ENCODE peak calls at places on chromosomes 1 and 21, in eight cellular contexts. G is fibroblast of lung; J is HCT116; S is stomach; F is PC-3; Q is iPS DF 6.9; I is endodermal cell; O is CD8-positive, alpha-beta memory T cell. U is an unnamed sample.
A peak's percentile ranks its signal among the peaks of the same experiment; 100 is the strongest.

GRCh38 chr1:212597495-212597894 is 11.1 kb upstream of the ATF3 start:
- DNase-seq in G (peak; percentile 44), Q (no peak), S (no peak), I (no peak), O (no peak), J (no peak), F (peak; percentile 49), U (peak; percentile 91)

GRCh38 chr21:35291963-35292627 is 243.0 kb upstream of the RUNX1 start:
- DNase-seq in S (no peak), I (no peak), J (no peak), G (peak; percentile 10), F (no peak), O (no peak), Q (no peak), U (no peak)

GRCh38 chr1:21950734-21951575 is 13.8 kb upstream of the HSPG2 start:
- DNase-seq in S (no peak), Q (no peak), J (no peak), G (no peak), F (no peak), O (no peak), I (peak; percentile 40), U (no peak)

GRCh38 chr21:45542667-45543370 is 579 bp upstream of the SLC19A1 start:
- DNase-seq in G (no peak), I (peak; percentile 62), O (no peak), S (peak; percentile 37), J (no peak), Q (no peak), F (no peak), U (no peak)

GRCh38 chr1:205199090-205199930 is 12.2 kb downstream of the DSTYK start:
- DNase-seq in J (no peak), F (peak; percentile 33), I (no peak), G (no peak), O (no peak), Q (no peak), S (no peak), U (no peak)

GRCh38 chr1:67535474-67535873 is 105.3 kb upstream of the SERBP1 start:
- DNase-seq in Q (no peak), J (peak; percentile 69), O (no peak), I (peak; percentile 93), G (peak; percentile 88), S (peak; percentile 85), F (peak; percentile 87), U (peak; percentile 85)

GRCh38 chr1:155192346-155193274 is 15.1 kb downstream of the THBS3 start:
- DNase-seq in I (peak; percentile 83), G (no peak), S (peak; percentile 89), F (peak; percentile 46), Q (no peak), J (no peak), O (peak; percentile 12), U (peak; percentile 49)

GRCh38 chr1:51070640-51071039 is 31.4 kb upstream of the C1orf185 start:
- DNase-seq in G (no peak), J (no peak), O (no peak), S (no peak), I (no peak), Q (no peak), F (peak; percentile 91), U (no peak)

GRCh38 chr21:41254090-41254700 is 62.4 kb upstream of the FAM3B start:
- DNase-seq in O (no peak), G (no peak), S (no peak), I (peak; percentile 8), J (no peak), F (peak; percentile 56), Q (no peak), U (no peak)

GRCh38 chr1:94672934-94673333 is 131.4 kb upstream of the F3 start:
- DNase-seq in G (peak; percentile 48), S (no peak), F (no peak), O (no peak), Q (no peak), J (no peak), I (peak; percentile 22), U (no peak)

GRCh38 chr1:58621375-58621774 is 44.3 kb upstream of the TACSTD2 start:
- DNase-seq in G (no peak), S (no peak), Q (no peak), J (no peak), I (no peak), O (no peak), F (no peak), U (no peak)

GRCh38 chr1:211639500-211640361 is 35.7 kb downstream of the NEK2 start:
- DNase-seq in O (no peak), F (peak; percentile 70), J (no peak), Q (no peak), I (peak; percentile 44), S (peak; percentile 25), G (peak; percentile 94), U (no peak)

GRCh38 chr1:20633190-20634064 is at the start of gene PINK1:
- DNase-seq in I (peak; percentile 98), O (peak; percentile 78), S (peak; percentile 84), J (peak; percentile 57), G (peak; percentile 66), Q (peak; percentile 57), F (peak; percentile 81), U (peak; percentile 88)

DNA sequence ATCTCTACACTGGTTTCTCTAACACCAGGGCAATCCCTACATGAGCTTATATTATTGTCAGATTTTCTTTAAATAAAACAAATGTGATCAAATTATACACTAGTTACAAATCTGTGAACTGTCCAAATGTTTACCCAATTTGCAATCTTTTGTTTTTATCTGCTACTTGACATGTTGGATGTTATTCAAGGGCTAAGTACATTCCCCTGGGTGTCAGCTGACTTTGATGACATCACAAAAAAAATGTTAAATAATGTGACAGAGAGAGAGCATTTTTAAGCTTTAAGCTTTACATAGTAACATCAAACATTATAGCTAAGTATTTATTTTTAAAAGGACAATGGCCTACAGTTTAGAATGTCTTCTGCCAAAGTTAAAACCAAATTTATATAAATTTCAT is 431.3 kb upstream of the PKN2 start:
- DNase-seq in G (no peak), J (no peak), F (no peak), I (no peak), S (no peak), Q (no peak), O (no peak), U (no peak)
- H3K4me1 ChIP-seq in G (no peaks in the 10 kb centered on the region), J (no peaks in the 10 kb centered on the region), F (no peaks in the 10 kb centered on the region), I (no peaks in the 10 kb centered on the region), S (no peaks in the 10 kb centered on the region), Q (no peaks in the 10 kb centered on the region), O (no peaks in the 10 kb centered on the region), U (no peaks in the 10 kb centered on the region)

GRCh38 chr1:222252788-222253187 is 295.1 kb downstream of the HHIPL2 start:
- DNase-seq in S (no peak), O (no peak), J (no peak), Q (no peak), G (no peak), F (no peak), I (no peak), U (no peak)

GRCh38 chr1:222247811-222248310 is 300.0 kb downstream of the HHIPL2 start:
- DNase-seq in Q (no peak), I (no peak), O (no peak), G (no peak), J (no peak), S (no peak), F (no peak), U (no peak)

GRCh38 chr1:222251813-222252212 is 296.1 kb downstream of the HHIPL2 start:
- DNase-seq in J (no peak), O (no peak), I (no peak), G (no peak), S (no peak), F (no peak), Q (no peak), U (no peak)

GRCh38 chr1:222249261-222249660 is 298.6 kb downstream of the HHIPL2 start:
- DNase-seq in F (no peak), G (no peak), I (no peak), S (no peak), Q (no peak), O (no peak), J (no peak), U (no peak)

DNA sequence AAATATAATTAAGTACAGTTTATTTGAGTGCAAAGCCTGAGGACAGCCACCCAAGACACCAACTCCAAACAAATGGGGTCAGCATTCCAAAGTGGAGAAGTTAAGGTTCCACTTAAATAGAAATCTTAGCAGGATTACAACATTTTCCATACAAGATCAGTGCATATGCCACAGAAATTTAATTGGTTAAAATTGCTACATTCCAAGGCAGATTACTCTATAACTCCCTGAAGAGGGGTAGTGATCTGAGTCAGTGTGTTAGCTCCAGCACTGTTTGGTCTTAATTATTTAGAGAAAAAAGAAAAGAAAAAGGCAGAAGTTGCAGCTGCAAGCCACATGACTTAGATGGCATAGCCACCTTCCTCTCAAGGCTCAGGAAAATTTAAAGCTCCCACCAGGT is 297.5 kb downstream of the HHIPL2 start:
- DNase-seq in I (no peak), F (no peak), Q (no peak), J (no peak), S (no peak), O (no peak), G (no peak), U (no peak)
- H3K4me3 ChIP-seq in I (no peak overlapping the region), F (no peak overlapping the region), Q (no peak overlapping the region), J (no peak overlapping the region), S (no peak overlapping the region), O (no peak overlapping the region), G (no peak overlapping the region), U (no peak overlapping the region)

GRCh38 chr1:183580281-183580682 is 10.0 kb downstream of the NCF2 start:
- DNase-seq in I (peak; percentile 87), F (peak; percentile 54), O (no peak), S (no peak), G (no peak), Q (peak; percentile 37), J (peak; percentile 48), U (no peak)

GRCh38 chr1:183575606-183576005 is 14.7 kb downstream of the NCF2 start:
- DNase-seq in S (no peak), F (no peak), G (no peak), O (no peak), I (no peak), J (no peak), Q (no peak), U (no peak)

GRCh38 chr1:183576537-183576936 is 13.7 kb downstream of the NCF2 start:
- DNase-seq in I (peak; percentile 24), S (no peak), J (no peak), G (no peak), O (no peak), Q (no peak), F (no peak), U (no peak)

GRCh38 chr1:183578846-183579245 is 11.4 kb downstream of the NCF2 start:
- DNase-seq in G (no peak), F (no peak), S (peak; percentile 26), O (no peak), J (no peak), I (peak; percentile 47), Q (no peak), U (no peak)

GRCh38 chr1:183577897-183578470 is 12.3 kb downstream of the NCF2 start:
- DNase-seq in S (no peak), Q (no peak), F (no peak), J (no peak), I (peak; percentile 23), O (no peak), G (no peak), U (no peak)
- H3K27ac ChIP-seq in S (no peak overlapping the region), Q (no peak overlapping the region), F (no peak overlapping the region), J (no peak overlapping the region), I (no peak overlapping the region), O (no peak overlapping the region), G (no peak overlapping the region), U (no peak overlapping the region)

DNA sequence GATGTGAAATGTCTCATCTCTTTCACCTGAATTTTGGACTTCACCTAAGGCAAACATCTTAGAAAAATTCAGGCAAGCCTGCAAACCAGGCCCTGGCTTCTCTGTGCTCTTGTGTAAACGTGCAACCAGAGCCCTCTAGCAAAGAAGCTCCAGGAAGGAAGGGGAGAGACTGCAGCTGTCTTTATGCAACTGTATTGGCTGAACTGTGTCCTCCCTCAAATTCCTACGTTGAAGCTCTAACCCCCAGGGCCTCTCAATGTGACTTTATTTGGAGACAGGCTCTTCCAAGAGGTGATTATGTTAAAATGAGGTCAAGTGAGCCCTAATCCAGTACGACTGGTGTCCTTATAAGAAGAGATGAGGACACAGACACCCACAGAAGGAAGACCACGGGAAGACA is 60.3 kb downstream of the SLC45A1 start:
- DNase-seq in O (no peak), F (no peak), I (no peak), Q (no peak), G (peak; percentile 78), S (no peak), J (no peak), U (no peak)
- H3K4me1 ChIP-seq in O (peaks cover 67% of the 10 kb centered on the region), F (peaks cover 9% of the 10 kb centered on the region), I (peaks cover 8% of the 10 kb centered on the region), Q (peaks cover 9% of the 10 kb centered on the region), G (peaks cover 25% of the 10 kb centered on the region), S (peaks cover 92% of the 10 kb centered on the region), J (peaks cover 9% of the 10 kb centered on the region), U (peaks cover 1% of the 10 kb centered on the region)